ENCODE peak calls at places on chromosomes 1 and 21, in nine cellular contexts. G is heart right ventricle, C is prostate gland, D is H9, Y is PC-3, T is AG04450, A is esophagus squamous epithelium, B is thoracic aorta, S is ovary. U is an unnamed sample.
A peak's percentile ranks its signal among the peaks of the same experiment; 100 is the strongest.

GRCh38 chr1:190835658-190836057 is 358.0 kb upstream of the BRINP3 start:
- DNase-seq in G (no peak), C (no peak), D (no peak), Y (no peak), T (no peak), A (no peak), B (no peak), S (no peak), U (no peak)

GRCh38 chr1:179143332-179143731 is 61.5 kb downstream of the TOR3A start:
- DNase-seq in G (no peak), C (no peak), D (no peak), Y (peak; percentile 90), T (peak; percentile 74), A (no peak), B (no peak), S (no peak), U (no peak)

GRCh38 chr21:34996304-34997081 is 52.6 kb downstream of the RUNX1 start:
- DNase-seq in G (no peak), C (no peak), D (no peak), Y (no peak), T (no peak), A (no peak), B (no peak), S (no peak), U (peak; percentile 9)

GRCh38 chr1:890661-891060 is 33.1 kb upstream of the SAMD11 start:
- DNase-seq in G (no peak), C (no peak), D (no peak), Y (no peak), T (no peak), A (no peak), B (no peak), S (no peak), U (no peak)

GRCh38 chr21:19609611-19610010 is 1206.0 kb upstream of the TMPRSS15 start:
- DNase-seq in G (no peak), C (no peak), D (no peak), Y (peak; percentile 28), T (no peak), A (no peak), B (no peak), S (no peak), U (no peak)

GRCh38 chr1:29513357-29513756 is 277.0 kb downstream of the PTPRU start:
- DNase-seq in G (peak; percentile 23), C (no peak), D (peak; percentile 77), Y (peak; percentile 85), T (peak; percentile 51), A (no peak), B (no peak), S (no peak), U (no peak)

GRCh38 chr1:110436635-110437034 is 14.3 kb upstream of the PROK1 start:
- DNase-seq in G (no peak), C (no peak), D (peak; percentile 45), Y (no peak), T (no peak), A (no peak), B (no peak), S (no peak), U (no peak)

GRCh38 chr1:44154049-44154448 is 12.6 kb upstream of the KLF18 start:
- DNase-seq in G (no peak), C (no peak), D (no peak), Y (peak; percentile 44), T (no peak), A (no peak), B (no peak), S (no peak), U (no peak)

GRCh38 chr1:54857741-54858665 is 29.0 kb downstream of the DHCR24 start:
- DNase-seq in G (no peak), C (no peak), D (no peak), Y (peak; percentile 89), T (no peak), A (no peak), B (no peak), S (no peak), U (no peak)

GRCh38 chr1:75415187-75415586 is 195.7 kb downstream of the SLC44A5 start:
- DNase-seq in G (no peak), C (no peak), D (no peak), Y (no peak), T (no peak), A (no peak), B (no peak), S (no peak), U (no peak)

GRCh38 chr1:154975409-154976205 is 1.1 kb downstream of the CKS1B start:
- DNase-seq in G (peak; percentile 63), C (peak; percentile 48), D (no peak), Y (no peak), T (no peak), A (no peak), B (no peak), S (peak; percentile 77), U (peak; percentile 66)

GRCh38 chr1:244325056-244325764 is 126.5 kb downstream of the ADSS2 start:
- DNase-seq in G (no peak), C (no peak), D (peak; percentile 12), Y (no peak), T (no peak), A (no peak), B (no peak), S (no peak), U (no peak)

GRCh38 chr1:202181586-202181985 is 12.0 kb upstream of the LGR6 start:
- DNase-seq in G (no peak), C (no peak), D (no peak), Y (no peak), T (no peak), A (no peak), B (no peak), S (no peak), U (no peak)

GRCh38 chr1:202182040-202182877 is 11.3 kb upstream of the LGR6 start:
- DNase-seq in G (no peak), C (no peak), D (no peak), Y (no peak), T (no peak), A (no peak), B (no peak), S (no peak), U (no peak)

GRCh38 chr1:202179828-202180750 is 13.5 kb upstream of the LGR6 start:
- DNase-seq in G (no peak), C (no peak), D (no peak), Y (no peak), T (no peak), A (no peak), B (no peak), S (no peak), U (no peak)

GRCh38 chr1:202173993-202174392 is 13.6 kb upstream of the PTPN7 start:
- DNase-seq in G (no peak), C (no peak), D (no peak), Y (no peak), T (no peak), A (no peak), B (no peak), S (no peak), U (no peak)

DNA sequence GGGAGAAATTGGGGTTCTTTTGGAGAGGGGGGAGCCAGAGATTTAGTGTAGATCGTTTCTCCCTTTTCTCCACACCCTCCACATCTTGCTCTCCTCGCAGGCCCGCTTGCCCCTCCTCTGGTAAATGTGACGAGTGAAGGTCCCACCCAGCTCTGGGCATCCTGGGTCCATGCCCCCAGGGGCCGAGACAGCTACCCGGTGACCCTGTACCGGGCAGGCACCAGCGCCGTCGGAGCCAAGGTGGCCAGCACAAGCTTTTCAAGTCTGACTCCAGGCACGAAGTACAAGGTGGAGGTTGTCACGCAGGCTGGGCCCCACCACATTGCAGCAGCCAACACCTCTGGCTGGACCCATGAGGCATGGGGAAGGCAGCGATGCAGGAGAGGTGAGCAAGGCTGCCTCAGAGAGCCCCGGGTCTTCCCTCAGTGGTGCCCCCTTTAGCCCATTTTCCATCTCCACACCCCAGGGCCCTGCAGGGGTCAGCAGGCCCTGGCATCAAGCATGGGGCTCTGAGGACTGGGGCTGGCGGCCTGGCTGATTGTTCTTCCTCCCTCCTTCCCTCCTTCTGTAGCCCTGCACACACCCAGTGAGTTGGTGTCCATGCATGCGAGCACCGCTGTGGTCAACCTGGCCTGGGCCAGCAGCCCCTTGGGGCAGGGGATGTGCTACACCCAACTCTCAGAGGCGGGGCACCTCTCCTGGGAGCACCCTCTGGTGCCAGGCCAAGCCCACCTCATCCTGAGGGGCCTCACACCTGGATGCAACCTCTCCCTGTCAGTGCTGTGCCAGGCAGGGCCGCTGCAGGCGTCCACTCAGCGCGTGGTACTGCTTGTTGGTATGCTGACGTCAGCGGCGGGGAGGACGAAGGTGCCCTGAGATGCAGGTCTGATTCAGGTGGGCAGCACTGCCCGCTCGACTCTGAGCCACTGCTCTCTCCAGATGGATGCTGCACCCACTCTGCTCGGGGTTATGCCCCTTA is 16.4 kb upstream of the LGR6 start:
- DNase-seq in G (no peak), C (no peak), D (no peak), Y (no peak), T (no peak), A (no peak), B (no peak), S (no peak), U (no peak)
- TF ChIP-seq CTCF in G (no peak), C (no peak), D (peak; percentile 34), Y (no peak), T (no peak), A (no peak), B (no peak), S (no peak), U (no peak)

DNA sequence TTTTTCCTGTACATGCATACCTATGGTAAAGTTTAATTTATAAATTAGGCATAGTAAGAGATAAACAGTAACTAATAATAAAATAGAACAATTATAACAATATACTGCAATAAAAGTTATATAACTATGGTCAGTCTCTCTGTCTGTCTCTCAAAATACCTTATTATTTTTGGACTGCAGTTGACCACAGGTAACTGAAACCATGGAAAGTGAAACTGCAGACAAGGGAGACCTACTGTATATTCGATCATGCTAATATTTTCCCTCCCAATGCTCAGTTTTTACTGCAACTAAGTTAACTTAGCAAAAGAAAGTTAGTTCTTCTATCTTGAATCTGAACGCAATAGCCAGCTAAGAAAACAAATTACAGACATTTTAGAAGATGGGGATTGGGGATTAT is 12.3 kb upstream of the DHX9 start:
- DNase-seq in G (no peak), C (no peak), D (no peak), Y (no peak), T (no peak), A (no peak), B (no peak), S (no peak), U (no peak)
- H3K27ac ChIP-seq in G (no peak overlapping the region), C (no peak overlapping the region), D (no peak overlapping the region), Y (no peak overlapping the region), T (no peak overlapping the region), A (no peak overlapping the region), B (no peak overlapping the region), S (no peak overlapping the region), U (peak overlapping the region; percentile 29)

GRCh38 chr1:228868731-228869024 is 133.4 kb downstream of the RHOU start:
- DNase-seq in G (no peak), C (no peak), D (no peak), Y (no peak), T (no peak), A (no peak), B (no peak), S (no peak), U (no peak)
- TF ChIP-seq CTCF in G (no peak), C (no peak), D (no peak), Y (no peak), T (no peak), A (no peak), B (no peak), S (no peak), U (no peak)

DNA sequence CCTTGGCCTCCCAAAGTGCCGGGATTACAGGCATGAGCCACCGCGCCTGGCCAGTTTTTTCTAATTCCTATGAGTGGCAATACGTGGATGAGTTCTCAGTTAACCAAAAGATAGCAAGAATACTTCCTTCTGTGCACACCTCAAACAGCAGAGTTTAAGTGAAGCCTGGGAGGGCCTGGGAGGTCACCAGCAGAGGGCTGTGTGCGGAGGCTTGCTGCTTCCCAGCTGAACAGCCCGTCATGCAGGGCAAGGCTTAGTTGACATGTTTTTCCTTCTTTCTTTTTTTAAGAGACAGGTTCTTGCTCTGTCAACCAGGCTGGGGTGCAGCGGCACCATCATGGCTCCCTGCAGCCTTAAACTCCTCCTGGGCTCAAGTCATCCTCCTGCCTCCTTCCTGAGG is 17.8 kb downstream of the GNG4 start:
- DNase-seq in G (no peak), C (no peak), D (no peak), Y (no peak), T (no peak), A (no peak), B (no peak), S (no peak), U (no peak)
- H3K27ac ChIP-seq in G (no peak overlapping the region), C (no peak overlapping the region), D (no peak overlapping the region), Y (no peak overlapping the region), T (no peak overlapping the region), A (no peak overlapping the region), B (no peak overlapping the region), S (no peak overlapping the region), U (no peak overlapping the region)